ENCODE peak calls at places on chromosomes 3 and 15, in seven cellular contexts. X, F, W, P, R, Z and M are unnamed samples.

GRCh38 chr3:61808526-61808925 is 247.2 kb downstream of the PTPRG start:
- DNase-seq in F (no peak), W (no peak), R (no peak), X (no peak), P (no peak), Z (no peak), M (no peak)

GRCh38 chr3:54240-54639 is 142.3 kb upstream of the CHL1 start:
- DNase-seq in R (no peak), P (peak), Z (no peak), W (no peak), X (no peak), F (no peak), M (no peak)

GRCh38 chr3:173891272-173892100 is 493.9 kb downstream of the NLGN1 start:
- DNase-seq in P (no peak), X (no peak), F (no peak), Z (no peak), W (no peak), R (no peak), M (no peak)

GRCh38 chr3:39064646-39065045 is 12.8 kb downstream of the WDR48 start:
- DNase-seq in X (peak), F (no peak), P (no peak), Z (no peak), W (no peak), R (no peak), M (no peak)

GRCh38 chr3:156216216-156216615 is 95.8 kb downstream of the KCNAB1 start:
- DNase-seq in Z (peak), R (no peak), W (no peak), F (no peak), P (peak), X (no peak), M (no peak)

GRCh38 chr3:147002721-147003120 is 397.6 kb upstream of the PLSCR5 start:
- DNase-seq in Z (no peak), R (no peak), X (no peak), F (no peak), W (no peak), P (no peak), M (no peak)

GRCh38 chr15:64443747-64444621 is 16.4 kb upstream of the ZNF609 start:
- DNase-seq in R (no peak), P (no peak), X (peak), F (peak), W (no peak), Z (peak), M (no peak)

GRCh38 chr3:127275287-127275781 is 12.5 kb downstream of the PRR20G start:
- DNase-seq in P (no peak), X (no peak), W (no peak), R (no peak), Z (peak), F (no peak), M (no peak)

GRCh38 chr3:160399347-160400047 is at the start of gene SMC4:
- DNase-seq in P (peak), X (peak), W (peak), Z (peak), R (peak), F (peak), M (peak)

GRCh38 chr15:41850482-41851166 is 12.0 kb downstream of the PLA2G4B start:
- DNase-seq in R (no peak), W (no peak), P (no peak), X (no peak), Z (no peak), F (no peak), M (no peak)

GRCh38 chr3:100400424-100400781 is 486 bp downstream of the TOMM70 start:
- DNase-seq in X (peak), P (peak), R (no peak), F (peak), Z (peak), W (peak), M (peak)

GRCh38 chr3:45110185-45110833 is 35.9 kb downstream of the CDCP1 start:
- DNase-seq in P (no peak), R (no peak), Z (no peak), X (no peak), W (no peak), F (peak), M (no peak)

GRCh38 chr3:134364061-134364935 is 9.9 kb downstream of the AMOTL2 start:
- DNase-seq in X (peak), P (peak), F (peak), W (peak), Z (peak), R (peak), M (peak)

GRCh38 chr3:99925584-99925983 is 107.9 kb downstream of the CMSS1 start:
- DNase-seq in F (peak), Z (no peak), W (no peak), R (no peak), P (no peak), X (peak), M (no peak)

GRCh38 chr3:65262554-65262953 is 574.8 kb upstream of the ADAMTS9 start:
- DNase-seq in F (peak), P (no peak), R (no peak), W (no peak), X (no peak), Z (no peak), M (no peak)

GRCh38 chr3:77186728-77187127 is 146.8 kb downstream of the ROBO2 start:
- DNase-seq in Z (no peak), R (no peak), X (peak), F (peak), P (no peak), W (no peak), M (no peak)

GRCh38 chr15:93178371-93178770 is 89.4 kb upstream of the RGMA start:
- DNase-seq in Z (no peak), P (no peak), F (no peak), W (no peak), X (no peak), R (no peak), M (no peak)

GRCh38 chr15:68307131-68307928 is 29.8 kb downstream of the FEM1B start:
- DNase-seq in X (no peak), F (no peak), R (peak), P (no peak), Z (no peak), W (no peak), M (peak)

GRCh38 chr3:37712918-37713819 is 148.5 kb upstream of the CTDSPL start:
- DNase-seq in R (no peak), P (peak), W (peak), Z (no peak), X (peak), F (peak), M (no peak)

GRCh38 chr3:9491506-9491905 is 62.1 kb downstream of the LHFPL4 start:
- DNase-seq in P (no peak), R (no peak), Z (no peak), X (no peak), F (no peak), W (no peak), M (no peak)

GRCh38 chr3:154428369-154429206 is 1.4 kb downstream of the GPR149 start:
- DNase-seq in X (no peak), P (peak), F (no peak), R (peak), W (peak), Z (no peak), M (no peak)

GRCh38 chr3:62128028-62128427 is 245.3 kb downstream of the FEZF2 start:
- DNase-seq in Z (no peak), X (no peak), F (no peak), P (no peak), R (no peak), W (no peak), M (no peak)

GRCh38 chr15:69734699-69735098 is 282.1 kb downstream of the RPLP1 start:
- DNase-seq in X (no peak), Z (no peak), R (no peak), F (no peak), W (no peak), P (no peak), M (no peak)

GRCh38 chr3:71089271-71089670 is 494.3 kb downstream of the FOXP1 start:
- DNase-seq in Z (no peak), R (no peak), P (no peak), W (no peak), X (peak), F (peak), M (no peak)

GRCh38 chr3:71095511-71096305 is 487.8 kb downstream of the FOXP1 start:
- DNase-seq in W (no peak), F (no peak), P (no peak), R (no peak), Z (peak), X (peak), M (no peak)

GRCh38 chr3:71088742-71089141 is 494.8 kb downstream of the FOXP1 start:
- DNase-seq in F (no peak), W (no peak), X (no peak), R (no peak), Z (no peak), P (no peak), M (no peak)

GRCh38 chr3:71090207-71090606 is 493.3 kb downstream of the FOXP1 start:
- DNase-seq in F (no peak), X (no peak), W (no peak), R (no peak), P (no peak), Z (no peak), M (no peak)

DNA sequence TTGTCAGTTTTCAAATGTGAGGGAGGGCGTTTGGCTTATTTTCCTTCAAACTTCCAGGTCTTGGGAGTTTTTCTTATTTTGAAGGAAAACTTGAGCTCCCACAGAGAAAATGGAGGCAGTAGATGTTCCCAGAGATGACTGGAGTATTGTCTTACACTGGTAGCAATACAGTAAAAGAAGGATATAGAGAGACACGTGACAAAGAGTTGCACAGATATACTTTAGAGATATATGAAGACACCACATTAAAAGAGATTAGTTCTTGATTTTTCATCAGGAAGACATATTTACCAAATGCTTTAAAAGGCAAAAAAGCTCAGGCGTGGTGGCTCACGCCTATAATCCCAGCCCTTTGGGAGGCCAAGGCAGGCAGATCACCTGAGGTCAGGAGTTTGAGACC is 490.9 kb downstream of the FOXP1 start:
- DNase-seq in P (no peak), Z (no peak), W (no peak), X (no peak), F (no peak), R (no peak), M (no peak)
- H3K23ac ChIP-seq in P (no peak), Z (no peak), W (no peak), X (no peak), F (no peak), R (no peak), M (no peak)

DNA sequence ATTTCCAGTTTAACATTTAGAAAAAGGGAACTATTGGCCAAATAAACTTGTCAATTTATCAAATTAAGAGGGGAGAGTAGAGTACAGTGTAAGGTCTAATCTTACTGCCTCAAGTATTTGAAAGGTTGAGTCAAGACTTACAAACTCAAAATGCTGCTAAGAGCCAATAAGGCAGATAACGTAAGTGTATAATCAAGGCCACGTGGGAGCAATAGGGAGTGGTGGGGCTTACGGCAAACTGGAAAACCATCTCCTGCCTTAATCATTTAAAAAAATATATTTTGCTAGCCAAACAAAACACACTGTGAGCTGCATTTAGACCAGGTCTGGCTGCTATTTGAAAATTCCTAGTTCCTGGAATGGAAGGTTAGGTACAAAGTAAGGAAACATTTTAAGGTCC is 107.3 kb upstream of the FRMD4B start:
- DNase-seq in F (no peak), X (no peak), R (no peak), P (no peak), W (no peak), Z (no peak), M (no peak)
- H3K23ac ChIP-seq in F (no peak), X (no peak), R (no peak), P (no peak), W (no peak), Z (no peak), M (no peak)

GRCh38 chr15:33678606-33679005 is 289.7 kb upstream of the CHRM5 start:
- DNase-seq in P (peak), Z (no peak), X (no peak), R (no peak), W (no peak), F (no peak), M (no peak)
- H3K23ac ChIP-seq in P (no peak), Z (no peak), X (no peak), R (no peak), W (no peak), F (no peak), M (no peak)

DNA sequence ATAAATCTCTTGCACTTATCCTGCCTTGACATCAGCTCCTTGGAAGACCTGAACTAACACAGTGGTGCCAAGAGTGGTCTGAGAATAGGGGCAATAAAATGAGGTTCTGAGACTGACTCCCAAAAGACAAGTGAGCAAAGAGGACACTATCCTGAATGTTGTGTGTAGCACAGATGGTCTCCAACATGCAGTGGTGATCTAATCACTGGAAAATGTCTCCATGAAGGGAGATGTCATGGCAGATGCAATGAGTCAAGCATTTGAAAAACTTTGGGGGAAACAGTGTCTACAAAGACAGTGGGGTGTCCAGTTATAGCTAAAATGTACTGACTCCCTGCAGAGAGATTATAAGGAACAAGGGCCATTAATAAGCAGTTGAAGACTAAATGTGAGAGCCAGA is 25.9 kb upstream of the BOC start:
- DNase-seq in Z (no peak), R (no peak), P (no peak), W (no peak), X (no peak), F (peak), M (no peak)
- H3K23ac ChIP-seq in Z (no peak), R (no peak), P (no peak), W (no peak), X (no peak), F (no peak), M (no peak)

GRCh38 chr3:13895155-13896105 is 15.6 kb upstream of the WNT7A start:
- DNase-seq in W (peak), P (peak), F (peak), Z (peak), R (peak), X (peak), M (peak)

GRCh38 chr3:13896473-13897154 is 16.7 kb upstream of the WNT7A start:
- DNase-seq in F (peak), Z (peak), W (peak), P (peak), X (peak), R (peak), M (no peak)

GRCh38 chr3:13894096-13894811 is 14.4 kb upstream of the WNT7A start:
- DNase-seq in Z (no peak), X (no peak), W (no peak), F (no peak), P (no peak), R (peak), M (no peak)

GRCh38 chr3:13892304-13892703 is 12.4 kb upstream of the WNT7A start:
- DNase-seq in X (no peak), Z (no peak), R (no peak), F (no peak), P (no peak), W (no peak), M (no peak)

DNA sequence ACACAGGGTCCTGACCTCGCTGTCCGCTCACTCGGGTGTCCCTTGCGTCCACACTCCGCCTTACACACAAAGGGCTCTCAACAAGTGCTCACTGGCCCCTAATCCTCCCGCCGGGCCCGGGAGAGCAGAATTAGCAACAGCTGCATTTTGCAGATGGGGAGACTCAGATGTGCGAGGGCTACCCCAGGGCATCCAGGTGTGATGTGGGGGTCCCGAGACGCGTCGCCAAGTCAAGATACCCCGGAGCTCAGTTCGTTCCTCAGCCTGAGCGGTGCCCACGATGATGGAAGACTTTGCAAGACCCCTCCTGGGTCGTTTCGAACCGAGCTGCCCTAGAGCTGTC is 14.9 kb upstream of the WNT7A start:
- DNase-seq in R (no peak), F (no peak), X (no peak), W (no peak), Z (no peak), P (no peak), M (no peak)
- H3K23ac ChIP-seq in R (no peak), F (no peak), X (no peak), W (peak), Z (no peak), P (no peak), M (no peak)

GRCh38 chr3:67593761-67594234 is 60.6 kb downstream of the SUCLG2 start:
- DNase-seq in X (peak), W (no peak), P (peak), R (peak), F (peak), Z (peak), M (peak)
- H3K23ac ChIP-seq in X (no peak), W (no peak), P (no peak), R (no peak), F (no peak), Z (no peak), M (no peak)

DNA sequence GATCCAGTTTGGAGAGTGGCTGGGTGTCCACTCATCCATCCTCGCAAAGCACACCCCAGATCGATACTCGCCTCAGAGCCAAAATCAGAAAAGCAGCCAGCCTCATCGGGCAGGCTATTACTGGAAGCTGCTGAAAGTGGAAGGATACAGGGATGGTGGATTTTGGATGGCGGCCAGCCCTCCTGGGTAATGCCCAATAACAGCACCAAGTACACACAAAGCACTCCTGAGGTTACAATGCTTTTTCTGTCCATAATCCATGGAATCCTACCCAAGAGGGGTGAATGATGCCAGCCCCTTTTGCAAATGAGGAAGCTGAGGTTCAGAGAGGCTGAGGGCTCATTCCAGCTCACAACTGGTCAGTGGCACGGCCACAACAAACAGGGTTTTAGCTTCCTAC is 93.1 kb upstream of the SLC6A11 start:
- DNase-seq in Z (no peak), W (no peak), R (peak), X (no peak), P (no peak), F (no peak), M (no peak)
- H3K23ac ChIP-seq in Z (no peak), W (no peak), R (no peak), X (no peak), P (no peak), F (no peak), M (no peak)

GRCh38 chr3:171965088-171965712 is 74.2 kb upstream of the FNDC3B start:
- DNase-seq in W (no peak), Z (no peak), X (no peak), R (no peak), P (no peak), F (no peak), M (no peak)
- H3K23ac ChIP-seq in W (no peak), Z (no peak), X (no peak), R (no peak), P (no peak), F (no peak), M (no peak)